ENCODE peak calls at places on chromosomes 16 and 17, in eight cellular contexts. One of them, this sample, is unnamed.

GRCh38 chr17:61144876-61145564 is 254.6 kb upstream of the TBX2 start:
- DNase-seq in colonic mucosa: no peak
- DNase-seq in neural progenitor cell: no peak
- DNase-seq in GM23248: no peak
- DNase-seq in mesendoderm: peak; percentile 44
- DNase-seq in PC-3: no peak
- DNase-seq in endodermal cell: no peak
- DNase-seq in fibroblast of lung: no peak
- DNase-seq in this sample: no peak

GRCh38 chr16:87317766-87318121 is 552 bp upstream of the C16orf95 start:
- DNase-seq in PC-3: peak; percentile 31
- DNase-seq in GM23248: peak; percentile 91
- DNase-seq in neural progenitor cell: no peak
- DNase-seq in mesendoderm: peak; percentile 61
- DNase-seq in colonic mucosa: peak; percentile 66
- DNase-seq in endodermal cell: no peak
- DNase-seq in fibroblast of lung: peak; percentile 75
- DNase-seq in this sample: no peak

GRCh38 chr17:40515491-40516041 is 14.1 kb upstream of the TNS4 start:
- DNase-seq in GM23248: no peak
- DNase-seq in neural progenitor cell: no peak
- DNase-seq in fibroblast of lung: no peak
- DNase-seq in colonic mucosa: no peak
- DNase-seq in mesendoderm: peak; percentile 89
- DNase-seq in endodermal cell: peak; percentile 88
- DNase-seq in PC-3: no peak
- DNase-seq in this sample: no peak

GRCh38 chr16:12078405-12079245 is 102.1 kb downstream of the SNX29 start:
- DNase-seq in neural progenitor cell: no peak
- DNase-seq in colonic mucosa: no peak
- DNase-seq in GM23248: no peak
- DNase-seq in PC-3: no peak
- DNase-seq in endodermal cell: no peak
- DNase-seq in mesendoderm: no peak
- DNase-seq in fibroblast of lung: no peak
- DNase-seq in this sample: no peak

GRCh38 chr17:65243838-65244237 is 106.7 kb downstream of the RGS9 start:
- DNase-seq in PC-3: peak; percentile 91
- DNase-seq in colonic mucosa: no peak
- DNase-seq in mesendoderm: peak; percentile 67
- DNase-seq in endodermal cell: peak; percentile 79
- DNase-seq in GM23248: peak; percentile 83
- DNase-seq in fibroblast of lung: peak; percentile 36
- DNase-seq in neural progenitor cell: peak; percentile 78
- DNase-seq in this sample: peak; percentile 25

GRCh38 chr16:71473891-71474290 is 11.8 kb upstream of the ZNF23 start:
- DNase-seq in neural progenitor cell: no peak
- DNase-seq in PC-3: peak; percentile 22
- DNase-seq in colonic mucosa: no peak
- DNase-seq in GM23248: peak; percentile 23
- DNase-seq in endodermal cell: no peak
- DNase-seq in mesendoderm: no peak
- DNase-seq in fibroblast of lung: no peak
- DNase-seq in this sample: no peak

GRCh38 chr16:9119795-9120194 is 28.4 kb downstream of the HAPSTR1 start:
- DNase-seq in fibroblast of lung: peak; percentile 92
- DNase-seq in neural progenitor cell: no peak
- DNase-seq in mesendoderm: no peak
- DNase-seq in colonic mucosa: no peak
- DNase-seq in PC-3: no peak
- DNase-seq in GM23248: peak; percentile 97
- DNase-seq in endodermal cell: no peak
- DNase-seq in this sample: no peak

GRCh38 chr17:62038248-62038647 is 26.8 kb downstream of the MED13 start:
- DNase-seq in endodermal cell: no peak
- DNase-seq in fibroblast of lung: no peak
- DNase-seq in GM23248: no peak
- DNase-seq in colonic mucosa: no peak
- DNase-seq in neural progenitor cell: no peak
- DNase-seq in mesendoderm: no peak
- DNase-seq in PC-3: no peak
- DNase-seq in this sample: no peak

GRCh38 chr17:63634163-63634562 is 11.9 kb downstream of the MAP3K3 start:
- DNase-seq in GM23248: no peak
- DNase-seq in endodermal cell: no peak
- DNase-seq in colonic mucosa: no peak
- DNase-seq in neural progenitor cell: peak; percentile 21
- DNase-seq in PC-3: no peak
- DNase-seq in mesendoderm: peak; percentile 78
- DNase-seq in fibroblast of lung: no peak
- DNase-seq in this sample: no peak

GRCh38 chr17:77391668-77392375 is 251.1 kb downstream of the SEC14L1 start:
- DNase-seq in GM23248: peak; percentile 98
- DNase-seq in mesendoderm: peak; percentile 86
- DNase-seq in PC-3: peak; percentile 88
- DNase-seq in neural progenitor cell: peak; percentile 78
- DNase-seq in endodermal cell: peak; percentile 83
- DNase-seq in colonic mucosa: peak; percentile 65
- DNase-seq in fibroblast of lung: peak; percentile 98
- DNase-seq in this sample: no peak

GRCh38 chr16:53952215-53953208 is 248.6 kb downstream of the FTO start:
- DNase-seq in GM23248: peak; percentile 9
- DNase-seq in endodermal cell: no peak
- DNase-seq in neural progenitor cell: no peak
- DNase-seq in mesendoderm: no peak
- DNase-seq in colonic mucosa: no peak
- DNase-seq in PC-3: no peak
- DNase-seq in fibroblast of lung: peak; percentile 63
- DNase-seq in this sample: no peak

GRCh38 chr16:84930298-84931106 is 80.8 kb downstream of the ZDHHC7 start:
- DNase-seq in neural progenitor cell: no peak
- DNase-seq in fibroblast of lung: no peak
- DNase-seq in GM23248: no peak
- DNase-seq in colonic mucosa: no peak
- DNase-seq in mesendoderm: no peak
- DNase-seq in PC-3: no peak
- DNase-seq in endodermal cell: no peak
- DNase-seq in this sample: no peak

GRCh38 chr17:57293077-57293476 is 36.8 kb downstream of the MSI2 start:
- DNase-seq in colonic mucosa: no peak
- DNase-seq in endodermal cell: no peak
- DNase-seq in neural progenitor cell: no peak
- DNase-seq in fibroblast of lung: no peak
- DNase-seq in GM23248: no peak
- DNase-seq in PC-3: no peak
- DNase-seq in mesendoderm: peak; percentile 79
- DNase-seq in this sample: no peak

GRCh38 chr17:3565143-3565542 is 7.5 kb upstream of the TRPV3 start:
- DNase-seq in endodermal cell: no peak
- DNase-seq in PC-3: no peak
- DNase-seq in mesendoderm: no peak
- DNase-seq in GM23248: no peak
- DNase-seq in neural progenitor cell: no peak
- DNase-seq in fibroblast of lung: no peak
- DNase-seq in colonic mucosa: no peak
- DNase-seq in this sample: no peak

GRCh38 chr17:40097931-40098845 is 2.2 kb downstream of the NR1D1 start:
- DNase-seq in endodermal cell: no peak
- DNase-seq in mesendoderm: no peak
- DNase-seq in PC-3: peak; percentile 25
- DNase-seq in colonic mucosa: peak; percentile 89
- DNase-seq in neural progenitor cell: no peak
- DNase-seq in GM23248: peak; percentile 90
- DNase-seq in fibroblast of lung: peak; percentile 56
- DNase-seq in this sample: no peak

GRCh38 chr16:73878616-73879015 is 418.0 kb upstream of the PSMD7 start:
- DNase-seq in PC-3: peak; percentile 62
- DNase-seq in GM23248: peak; percentile 73
- DNase-seq in endodermal cell: no peak
- DNase-seq in fibroblast of lung: peak; percentile 90
- DNase-seq in neural progenitor cell: peak; percentile 27
- DNase-seq in mesendoderm: peak; percentile 74
- DNase-seq in colonic mucosa: no peak
- DNase-seq in this sample: peak; percentile 68

GRCh38 chr17:42780816-42781638 is 617 bp downstream of the WNK4 start:
- DNase-seq in colonic mucosa: no peak
- DNase-seq in fibroblast of lung: no peak
- DNase-seq in neural progenitor cell: peak; percentile 62
- DNase-seq in mesendoderm: no peak
- DNase-seq in GM23248: peak; percentile 60
- DNase-seq in PC-3: no peak
- DNase-seq in endodermal cell: peak; percentile 69
- DNase-seq in this sample: no peak

GRCh38 chr16:3099732-3100499 is 822 bp upstream of the ZSCAN10 start:
- DNase-seq in fibroblast of lung: peak; percentile 80
- DNase-seq in GM23248: peak; percentile 98
- DNase-seq in colonic mucosa: peak; percentile 97
- DNase-seq in PC-3: peak; percentile 82
- DNase-seq in endodermal cell: peak; percentile 99
- DNase-seq in mesendoderm: peak; percentile 97
- DNase-seq in neural progenitor cell: peak; percentile 98
- DNase-seq in this sample: peak; percentile 88

GRCh38 chr16:3099395-3099731 is 269 bp upstream of the ZSCAN10 start:
- DNase-seq in GM23248: no peak
- DNase-seq in endodermal cell: no peak
- DNase-seq in colonic mucosa: no peak
- DNase-seq in fibroblast of lung: no peak
- DNase-seq in PC-3: no peak
- DNase-seq in mesendoderm: no peak
- DNase-seq in neural progenitor cell: peak; percentile 43
- DNase-seq in this sample: no peak

GRCh38 chr16:3097266-3097665 is 1.8 kb downstream of the ZSCAN10 start:
- DNase-seq in colonic mucosa: no peak
- DNase-seq in PC-3: no peak
- DNase-seq in neural progenitor cell: no peak
- DNase-seq in GM23248: no peak
- DNase-seq in endodermal cell: peak; percentile 59
- DNase-seq in fibroblast of lung: no peak
- DNase-seq in mesendoderm: peak; percentile 36
- DNase-seq in this sample: no peak

GRCh38 chr16:3096362-3096761 is 2.7 kb downstream of the ZSCAN10 start:
- DNase-seq in neural progenitor cell: no peak
- DNase-seq in mesendoderm: peak; percentile 7
- DNase-seq in fibroblast of lung: no peak
- DNase-seq in PC-3: no peak
- DNase-seq in colonic mucosa: no peak
- DNase-seq in GM23248: no peak
- DNase-seq in endodermal cell: no peak
- DNase-seq in this sample: no peak

GRCh38 chr16:3098459-3099394 is at the start of gene ZSCAN10:
- DNase-seq in neural progenitor cell: peak; percentile 35
- DNase-seq in colonic mucosa: no peak
- DNase-seq in PC-3: no peak
- DNase-seq in GM23248: no peak
- DNase-seq in endodermal cell: peak; percentile 90
- DNase-seq in mesendoderm: peak; percentile 89
- DNase-seq in fibroblast of lung: no peak
- DNase-seq in this sample: peak; percentile 86
- H3K4me1 ChIP-seq in neural progenitor cell: peaks cover 31% of the 10 kb centered on the region
- H3K4me1 ChIP-seq in colonic mucosa: no peaks in the 10 kb centered on the region
- H3K4me1 ChIP-seq in PC-3: peaks cover 4% of the 10 kb centered on the region
- H3K4me1 ChIP-seq in GM23248: no peaks in the 10 kb centered on the region
- H3K4me1 ChIP-seq in endodermal cell: peaks cover 10% of the 10 kb centered on the region
- H3K4me1 ChIP-seq in mesendoderm: peaks cover 12% of the 10 kb centered on the region
- H3K4me1 ChIP-seq in fibroblast of lung: peaks cover 3% of the 10 kb centered on the region
- H3K4me1 ChIP-seq in this sample: peaks cover 18% of the 10 kb centered on the region

DNA sequence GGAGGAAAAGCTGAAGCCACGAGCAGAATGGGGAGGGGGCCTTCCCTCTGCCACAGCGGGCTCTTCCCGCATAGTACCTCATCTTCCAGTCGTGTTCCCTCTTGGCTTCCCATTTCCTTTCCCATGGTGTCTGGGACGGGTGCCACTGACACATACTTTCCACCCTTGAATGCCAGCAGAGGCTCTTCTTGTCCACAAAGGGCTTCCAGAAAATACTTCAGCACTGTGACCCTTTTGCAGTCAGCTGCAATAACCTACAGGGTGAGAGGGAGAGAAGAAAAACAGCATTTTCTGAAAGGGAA is 30.7 kb downstream of the HIC1 start:
- DNase-seq in GM23248: peak; percentile 76
- DNase-seq in colonic mucosa: peak; percentile 39
- DNase-seq in endodermal cell: no peak
- DNase-seq in fibroblast of lung: peak; percentile 68
- DNase-seq in mesendoderm: no peak
- DNase-seq in PC-3: no peak
- DNase-seq in neural progenitor cell: no peak
- DNase-seq in this sample: no peak
- H3K9ac ChIP-seq in GM23248: peak overlapping the region; percentile 81
- H3K9ac ChIP-seq in colonic mucosa: no peak overlapping the region
- H3K9ac ChIP-seq in endodermal cell: no peak overlapping the region
- H3K9ac ChIP-seq in fibroblast of lung: no peak overlapping the region
- H3K9ac ChIP-seq in mesendoderm: no peak overlapping the region
- H3K9ac ChIP-seq in PC-3: peak overlapping the region; percentile 27
- H3K9ac ChIP-seq in neural progenitor cell: no peak overlapping the region
- H3K9ac ChIP-seq in this sample: no peak overlapping the region

GRCh38 chr16:75241412-75241811 is 10.0 kb downstream of the BCAR1 start:
- DNase-seq in fibroblast of lung: no peak
- DNase-seq in PC-3: no peak
- DNase-seq in endodermal cell: no peak
- DNase-seq in mesendoderm: no peak
- DNase-seq in neural progenitor cell: no peak
- DNase-seq in GM23248: no peak
- DNase-seq in colonic mucosa: no peak
- DNase-seq in this sample: no peak
- H3K4me1 ChIP-seq in fibroblast of lung: peaks cover 78% of the 10 kb centered on the region
- H3K4me1 ChIP-seq in PC-3: peaks cover 30% of the 10 kb centered on the region
- H3K4me1 ChIP-seq in endodermal cell: peaks cover 7% of the 10 kb centered on the region
- H3K4me1 ChIP-seq in mesendoderm: peaks cover 9% of the 10 kb centered on the region
- H3K4me1 ChIP-seq in neural progenitor cell: peaks cover 37% of the 10 kb centered on the region
- H3K4me1 ChIP-seq in GM23248: peaks cover 56% of the 10 kb centered on the region
- H3K4me1 ChIP-seq in colonic mucosa: peaks cover 16% of the 10 kb centered on the region
- H3K4me1 ChIP-seq in this sample: peaks cover 50% of the 10 kb centered on the region

GRCh38 chr17:81866440-81867122 is 4.6 kb downstream of the ARHGDIA start:
- DNase-seq in endodermal cell: no peak
- DNase-seq in colonic mucosa: no peak
- DNase-seq in neural progenitor cell: no peak
- DNase-seq in fibroblast of lung: peak; percentile 16
- DNase-seq in GM23248: peak; percentile 45
- DNase-seq in mesendoderm: no peak
- DNase-seq in PC-3: no peak
- DNase-seq in this sample: no peak

GRCh38 chr17:81865358-81865732 is 5.0 kb upstream of the P4HB start:
- DNase-seq in GM23248: no peak
- DNase-seq in endodermal cell: no peak
- DNase-seq in fibroblast of lung: no peak
- DNase-seq in PC-3: no peak
- DNase-seq in colonic mucosa: no peak
- DNase-seq in neural progenitor cell: no peak
- DNase-seq in mesendoderm: no peak
- DNase-seq in this sample: no peak

GRCh38 chr17:81863123-81863675 is 2.9 kb upstream of the P4HB start:
- DNase-seq in fibroblast of lung: no peak
- DNase-seq in colonic mucosa: no peak
- DNase-seq in GM23248: peak; percentile 50
- DNase-seq in neural progenitor cell: no peak
- DNase-seq in mesendoderm: no peak
- DNase-seq in endodermal cell: no peak
- DNase-seq in PC-3: no peak
- DNase-seq in this sample: no peak

GRCh38 chr17:81865733-81866439 is 5.3 kb downstream of the ARHGDIA start:
- DNase-seq in neural progenitor cell: no peak
- DNase-seq in colonic mucosa: peak; percentile 97
- DNase-seq in GM23248: peak; percentile 58
- DNase-seq in PC-3: peak; percentile 45
- DNase-seq in mesendoderm: no peak
- DNase-seq in fibroblast of lung: no peak
- DNase-seq in endodermal cell: no peak
- DNase-seq in this sample: no peak

GRCh38 chr17:81863833-81864768 is 3.8 kb upstream of the P4HB start:
- DNase-seq in colonic mucosa: no peak
- DNase-seq in PC-3: no peak
- DNase-seq in GM23248: peak; percentile 39
- DNase-seq in mesendoderm: peak; percentile 52
- DNase-seq in neural progenitor cell: no peak
- DNase-seq in fibroblast of lung: no peak
- DNase-seq in endodermal cell: peak; percentile 83
- DNase-seq in this sample: no peak
- H3K9ac ChIP-seq in colonic mucosa: no peak overlapping the region
- H3K9ac ChIP-seq in PC-3: no peak overlapping the region
- H3K9ac ChIP-seq in GM23248: peak overlapping the region; percentile 11
- H3K9ac ChIP-seq in mesendoderm: no peak overlapping the region
- H3K9ac ChIP-seq in neural progenitor cell: no peak overlapping the region
- H3K9ac ChIP-seq in fibroblast of lung: no peak overlapping the region
- H3K9ac ChIP-seq in endodermal cell: no peak overlapping the region
- H3K9ac ChIP-seq in this sample: peak overlapping the region; percentile 34